ENCODE peak calls at places on chromosome 15, in eight cellular contexts. O is GM23248; A is ACHN; H is activated T-cell treated with anti-CD3 and anti-CD28 coated beads, Interleukin-2, amount 50 U/mL, for 1 hour; N is HCEC 1CT; L is GM23338; P is AG04449; Z is Kasumi-1. G is an unnamed sample.

GRCh38 chr15:66310786-66311185 is 17.4 kb downstream of the DIS3L start:
- DNase-seq in O (no peak), A (no peak), H (no peak), N (no peak), L (no peak), P (no peak), Z (no peak), G (no peak)

GRCh38 chr15:82630033-82630432 is 17.1 kb downstream of the CPEB1 start:
- DNase-seq in O (no peak), A (no peak), H (no peak), N (no peak), L (no peak), P (no peak), Z (no peak), G (no peak)

GRCh38 chr15:53389271-53389670 is 370.2 kb downstream of the WDR72 start:
- DNase-seq in O (no peak), A (no peak), H (no peak), N (no peak), L (no peak), P (no peak), Z (no peak), G (no peak)

GRCh38 chr15:56468271-56468912 is 3.5 kb upstream of the MNS1 start:
- DNase-seq in O (peak; percentile 42), A (peak; percentile 62), H (no peak), N (peak; percentile 9), L (no peak), P (no peak), Z (peak; percentile 61), G (no peak)

GRCh38 chr15:98763179-98763578 is 114.8 kb downstream of the IGF1R start:
- DNase-seq in O (no peak), A (no peak), H (no peak), N (no peak), L (no peak), P (no peak), Z (no peak), G (no peak)

GRCh38 chr15:68951813-68952212 is 21.5 kb downstream of the SPESP1 start:
- DNase-seq in O (no peak), A (no peak), H (no peak), N (no peak), L (no peak), P (no peak), Z (no peak), G (no peak)

GRCh38 chr15:69919816-69920215 is 177.9 kb downstream of the TLE3 start:
- DNase-seq in O (no peak), A (no peak), H (no peak), N (no peak), L (peak; percentile 60), P (no peak), Z (no peak), G (no peak)

GRCh38 chr15:94199725-94200124 is 31.6 kb upstream of the MCTP2 start:
- DNase-seq in O (no peak), A (no peak), H (no peak), N (no peak), L (no peak), P (no peak), Z (no peak), G (no peak)

GRCh38 chr15:78004222-78004727 is 73.2 kb downstream of the TBC1D2B start:
- DNase-seq in O (no peak), A (no peak), H (no peak), N (no peak), L (no peak), P (no peak), Z (no peak), G (no peak)

GRCh38 chr15:84631706-84632272 is 22.3 kb downstream of the WDR73 start:
- DNase-seq in O (peak; percentile 51), A (peak; percentile 16), H (no peak), N (no peak), L (no peak), P (no peak), Z (no peak), G (no peak)

GRCh38 chr15:75069301-75069925 is 46.0 kb downstream of the PPCDC start:
- DNase-seq in O (no peak), A (no peak), H (no peak), N (no peak), L (no peak), P (no peak), Z (peak; percentile 39), G (no peak)